ENCODE peak calls at places on chromosome 2, in six cellular contexts. P, O, L, F, J and E are unnamed samples.
A peak's percentile ranks its signal among the peaks of the same experiment; 100 is the strongest.

GRCh38 chr2:174802459-174802858 is 38.2 kb upstream of the CHRNA1 start:
- DNase-seq in P (no peak), O (no peak), L (no peak), F (no peak), J (no peak), E (no peak)

GRCh38 chr2:205296959-205297358 is 385.3 kb upstream of the NRP2 start:
- DNase-seq in P (no peak), O (no peak), L (no peak), F (no peak), J (no peak), E (no peak)

GRCh38 chr2:2271471-2271941 is 59.6 kb downstream of the MYT1L start:
- DNase-seq in P (no peak), O (no peak), L (no peak), F (peak; percentile 55), J (no peak), E (no peak)

GRCh38 chr2:238286551-238286950 is 1.9 kb downstream of the PER2 start:
- DNase-seq in P (peak; percentile 91), O (peak; percentile 80), L (no peak), F (peak; percentile 93), J (peak; percentile 74), E (no peak)

GRCh38 chr2:187129306-187129705 is 280.3 kb upstream of the ZSWIM2 start:
- DNase-seq in P (no peak), O (no peak), L (no peak), F (no peak), J (no peak), E (no peak)

GRCh38 chr2:162839419-162839818 is 852 bp upstream of the KCNH7 start:
- DNase-seq in P (peak; percentile 41), O (no peak), L (no peak), F (no peak), J (no peak), E (peak; percentile 37)

GRCh38 chr2:177429688-177430325 is 37.2 kb downstream of the AGPS start:
- DNase-seq in P (no peak), O (peak; percentile 94), L (no peak), F (no peak), J (no peak), E (no peak)

GRCh38 chr2:112449854-112450253 is 16.4 kb upstream of the RGPD8 start:
- DNase-seq in P (no peak), O (no peak), L (no peak), F (no peak), J (no peak), E (no peak)

GRCh38 chr2:109134741-109135571 is 6.0 kb downstream of the SH3RF3 start:
- DNase-seq in P (peak; percentile 49), O (no peak), L (no peak), F (no peak), J (no peak), E (no peak)

GRCh38 chr2:220347661-220348060 is 720.2 kb downstream of the SLC4A3 start:
- DNase-seq in P (no peak), O (no peak), L (no peak), F (no peak), J (no peak), E (no peak)

GRCh38 chr2:70118798-70119454 is 31.6 kb downstream of the PCBP1 start:
- DNase-seq in P (no peak), O (peak; percentile 51), L (no peak), F (no peak), J (no peak), E (peak; percentile 85)

GRCh38 chr2:172307800-172308199 is 119.6 kb upstream of the ITGA6 start:
- DNase-seq in P (no peak), O (peak; percentile 74), L (no peak), F (peak; percentile 43), J (no peak), E (no peak)

GRCh38 chr2:36296798-36297197 is 58.8 kb upstream of the CRIM1 start:
- DNase-seq in P (no peak), O (no peak), L (no peak), F (peak; percentile 14), J (no peak), E (no peak)

GRCh38 chr2:215884741-215885140 is 128.6 kb downstream of the MREG start:
- DNase-seq in P (no peak), O (peak; percentile 43), L (no peak), F (no peak), J (no peak), E (no peak)

GRCh38 chr2:170742000-170742399 is 26.9 kb downstream of the SP5 start:
- DNase-seq in P (no peak), O (no peak), L (no peak), F (no peak), J (no peak), E (no peak)

GRCh38 chr2:8754056-8754790 is 72.4 kb downstream of the ID2 start:
- DNase-seq in P (no peak), O (peak; percentile 41), L (no peak), F (no peak), J (no peak), E (no peak)

GRCh38 chr2:157421377-157421944 is 22.4 kb downstream of the CYTIP start:
- DNase-seq in P (no peak), O (no peak), L (no peak), F (no peak), J (no peak), E (no peak)
- H3K27ac ChIP-seq in P (no peak overlapping the region), O (no peak overlapping the region), L (no peak overlapping the region), F (no peak overlapping the region), J (peak overlapping the region; percentile 59), E (no peak overlapping the region)

GRCh38 chr2:46990231-46990588 is 74.6 kb upstream of the MCFD2 start:
- DNase-seq in P (no peak), O (no peak), L (no peak), F (no peak), J (no peak), E (no peak)

GRCh38 chr2:46991985-46992384 is 76.4 kb upstream of the MCFD2 start:
- DNase-seq in P (no peak), O (no peak), L (no peak), F (no peak), J (no peak), E (no peak)

GRCh38 chr2:46988230-46988629 is 72.6 kb upstream of the MCFD2 start:
- DNase-seq in P (no peak), O (no peak), L (no peak), F (no peak), J (no peak), E (no peak)

GRCh38 chr2:46988733-46989481 is 73.3 kb upstream of the MCFD2 start:
- DNase-seq in P (no peak), O (no peak), L (no peak), F (peak; percentile 49), J (no peak), E (peak; percentile 63)

GRCh38 chr2:46989491-46990230 is 74.1 kb upstream of the MCFD2 start:
- DNase-seq in P (no peak), O (no peak), L (no peak), F (no peak), J (no peak), E (peak; percentile 29)
- H3K27ac ChIP-seq in P (peak overlapping the region; percentile 81), O (no peak overlapping the region), L (no peak overlapping the region), F (peak overlapping the region; percentile 71), J (no peak overlapping the region), E (no peak overlapping the region)

DNA sequence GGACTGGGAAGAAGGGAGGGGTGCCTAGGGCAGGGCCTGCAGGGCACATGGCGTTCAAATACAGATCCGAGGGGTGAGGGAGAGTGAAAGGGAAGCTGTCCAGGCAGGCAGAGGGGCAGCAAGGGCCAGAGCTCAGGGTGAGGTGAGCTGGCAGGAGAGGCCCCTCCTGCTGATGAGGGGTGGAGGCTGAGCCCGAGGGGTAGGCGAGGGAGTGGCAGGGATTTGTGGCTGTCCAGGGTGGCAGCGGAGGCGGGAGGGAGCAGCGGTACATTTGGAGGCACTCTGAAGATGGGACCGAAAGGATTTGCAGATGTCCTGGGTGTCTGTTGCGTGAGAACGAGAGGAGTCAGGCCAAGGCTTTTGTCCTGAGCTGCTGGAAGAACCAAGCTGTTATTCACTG is 33.8 kb downstream of the KCNIP3 start:
- DNase-seq in P (no peak), O (no peak), L (no peak), F (no peak), J (no peak), E (no peak)
- H3K27ac ChIP-seq in P (no peak overlapping the region), O (no peak overlapping the region), L (no peak overlapping the region), F (no peak overlapping the region), J (no peak overlapping the region), E (no peak overlapping the region)

DNA sequence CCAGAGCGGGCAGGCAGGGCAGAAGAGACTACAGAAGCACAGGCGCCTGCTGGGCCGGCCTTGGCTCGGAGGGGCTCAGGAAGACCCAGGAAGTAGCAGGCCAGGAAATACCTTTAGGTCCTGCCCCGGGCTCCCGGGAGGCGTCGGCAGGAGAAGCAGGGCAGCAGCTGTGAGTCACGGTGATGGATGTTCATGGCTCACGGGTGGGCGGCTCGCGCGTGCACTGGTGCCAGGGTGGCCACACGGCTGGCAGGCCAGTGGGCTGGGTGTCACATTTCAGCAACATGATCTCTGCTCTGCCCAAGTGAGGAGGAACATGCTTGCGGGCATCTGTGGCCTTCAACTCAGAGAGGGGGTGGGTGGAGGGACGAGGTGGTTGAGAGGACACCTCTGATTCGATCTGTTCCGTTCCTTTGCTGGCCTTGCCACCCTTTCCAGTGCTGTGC is 139.3 kb downstream of the KLHL29 start:
- DNase-seq in P (peak; percentile 93), O (no peak), L (no peak), F (peak; percentile 41), J (no peak), E (no peak)
- H3K27ac ChIP-seq in P (peak overlapping the region; percentile 75), O (no peak overlapping the region), L (no peak overlapping the region), F (peak overlapping the region; percentile 58), J (peak overlapping the region; percentile 13), E (no peak overlapping the region)

GRCh38 chr2:136495636-136496035 is 269.7 kb upstream of the THSD7B start:
- DNase-seq in P (no peak), O (no peak), L (no peak), F (no peak), J (no peak), E (no peak)

GRCh38 chr2:136492901-136493300 is 272.4 kb upstream of the THSD7B start:
- DNase-seq in P (no peak), O (no peak), L (no peak), F (no peak), J (no peak), E (no peak)

GRCh38 chr2:136486115-136486514 is 279.2 kb upstream of the THSD7B start:
- DNase-seq in P (no peak), O (no peak), L (no peak), F (no peak), J (no peak), E (no peak)

GRCh38 chr2:136490100-136490499 is 275.2 kb upstream of the THSD7B start:
- DNase-seq in P (no peak), O (no peak), L (no peak), F (no peak), J (no peak), E (no peak)
- H3K27ac ChIP-seq in P (no peak overlapping the region), O (no peak overlapping the region), L (no peak overlapping the region), F (no peak overlapping the region), J (no peak overlapping the region), E (no peak overlapping the region)